ENCODE peak calls at places on chromosomes 4 and X, in seven cellular contexts. A is neural progenitor cell, K is GM23338, Z is spleen, S is lung, V is heart left ventricle, Q is SK-N-SH. X is an unnamed sample. For H3K27me3 and H3K4me1, the result is how much of the 10 kb centered on the place peaks cover.

GRCh38 chr4:89439533-89439932 is 131.9 kb upstream of the GPRIN3 start:
- DNase-seq in A (no peak), S (no peak), V (no peak), Z (no peak), Q (no peak), K (no peak), X (no peak)

GRCh38 chr4:153335665-153336064 is 8.8 kb upstream of the MND1 start:
- DNase-seq in Z (no peak), V (no peak), S (no peak), Q (no peak), A (no peak), K (no peak), X (peak)

GRCh38 chrX:35562395-35562794 is 235.7 kb upstream of the MAGEB16 start:
- DNase-seq in V (no peak), S (no peak), K (peak), A (peak), Z (no peak), Q (no peak), X (no peak)

GRCh38 chr4:16752150-16752549 is 146.3 kb downstream of the LDB2 start:
- DNase-seq in A (no peak), Z (no peak), V (no peak), Q (no peak), S (no peak), K (peak), X (no peak)

GRCh38 chrX:114924846-114925245 is 92.6 kb downstream of the IL13RA2 start:
- DNase-seq in K (peak), S (no peak), Q (no peak), Z (no peak), A (no peak), V (no peak), X (peak)

GRCh38 chr4:176792348-176793059 is at the start of gene VEGFC:
- DNase-seq in V (peak), K (peak), A (peak), S (peak), Z (peak), Q (peak), X (no peak)

GRCh38 chr4:15779336-15779735 is 1.2 kb downstream of the CD38 start:
- DNase-seq in K (peak), A (peak), Q (peak), Z (no peak), V (peak), S (peak), X (peak)

GRCh38 chrX:144849141-144849540 is 398.2 kb upstream of the SPANXN1 start:
- DNase-seq in K (no peak), V (no peak), A (no peak), S (no peak), Z (no peak), Q (no peak), X (no peak)

GRCh38 chrX:103585421-103586313 is at the start of gene TCEAL4:
- DNase-seq in S (peak), A (peak), V (peak), Z (peak), K (peak), Q (peak), X (no peak)

GRCh38 chrX:85419293-85419692 is 39.8 kb upstream of the POF1B start:
- DNase-seq in S (no peak), K (no peak), A (no peak), V (no peak), Z (no peak), Q (no peak), X (peak)

GRCh38 chr4:81504685-81505598 is 33.2 kb upstream of the RASGEF1B start:
- DNase-seq in Z (peak), S (peak), K (no peak), Q (no peak), V (peak), A (no peak), X (no peak)

GRCh38 chrX:153649915-153650782 is 3.1 kb downstream of the DUSP9 start:
- DNase-seq in S (no peak), A (no peak), K (no peak), Z (peak), Q (no peak), V (peak), X (no peak)

GRCh38 chrX:118928126-118928525 is 46.3 kb upstream of the LONRF3 start:
- DNase-seq in V (no peak), Q (no peak), A (no peak), K (no peak), Z (no peak), S (no peak), X (no peak)

GRCh38 chrX:49039598-49040375 is 3.4 kb downstream of the TFE3 start:
- DNase-seq in S (peak), A (peak), V (peak), K (peak), Z (peak), Q (peak), X (peak)
- TF ChIP-seq CTCF in S (no peak), A (no peak), V (no peak), K (peak), Z (no peak), Q (peak), X (peak)

GRCh38 chrX:152520653-152521052 is 69.5 kb upstream of the GABRA3 start:
- DNase-seq in S (no peak), Q (no peak), Z (no peak), V (no peak), K (peak), A (no peak), X (no peak)
- H3K27me3 ChIP-seq in S (under half), Q (under half), Z (under half), V (under half), K (under half), A (under half), X (under half)

GRCh38 chrX:33415454-33415853 is 204.1 kb upstream of the DMD start:
- DNase-seq in V (no peak), A (no peak), Q (no peak), S (peak), Z (no peak), K (no peak), X (no peak)

DNA sequence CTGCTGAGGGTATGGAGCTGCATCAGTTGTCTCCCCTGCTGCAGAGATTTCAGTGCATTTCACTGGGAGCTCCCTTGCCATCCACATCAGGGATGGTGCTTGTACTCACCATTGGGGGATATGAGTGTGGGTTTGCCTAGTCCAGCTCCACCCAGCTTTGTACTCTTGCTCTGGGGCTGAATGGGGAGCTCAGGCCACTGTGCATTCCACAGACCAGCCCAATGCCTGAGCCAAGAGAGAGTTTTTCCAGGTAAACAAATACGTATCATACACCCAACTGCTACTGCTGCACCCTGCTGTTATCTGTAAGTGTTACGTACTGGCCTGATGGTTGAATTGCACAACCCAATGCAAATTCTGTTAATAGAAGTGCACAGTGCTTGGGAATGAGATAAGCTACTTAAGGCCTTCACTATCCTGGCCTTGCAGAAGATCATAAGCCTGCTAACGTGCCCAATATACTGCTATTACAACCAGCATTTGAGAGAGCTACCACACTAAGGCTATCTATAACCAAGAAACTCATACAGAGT is 205.0 kb upstream of the DMD start:
- DNase-seq in V (no peak), Z (no peak), Q (no peak), S (peak), A (no peak), K (no peak), X (no peak)
- H3K4me1 ChIP-seq in V (under half), Z (under half), Q (under half), S (under half), A (under half), K (under half), X (under half)

DNA sequence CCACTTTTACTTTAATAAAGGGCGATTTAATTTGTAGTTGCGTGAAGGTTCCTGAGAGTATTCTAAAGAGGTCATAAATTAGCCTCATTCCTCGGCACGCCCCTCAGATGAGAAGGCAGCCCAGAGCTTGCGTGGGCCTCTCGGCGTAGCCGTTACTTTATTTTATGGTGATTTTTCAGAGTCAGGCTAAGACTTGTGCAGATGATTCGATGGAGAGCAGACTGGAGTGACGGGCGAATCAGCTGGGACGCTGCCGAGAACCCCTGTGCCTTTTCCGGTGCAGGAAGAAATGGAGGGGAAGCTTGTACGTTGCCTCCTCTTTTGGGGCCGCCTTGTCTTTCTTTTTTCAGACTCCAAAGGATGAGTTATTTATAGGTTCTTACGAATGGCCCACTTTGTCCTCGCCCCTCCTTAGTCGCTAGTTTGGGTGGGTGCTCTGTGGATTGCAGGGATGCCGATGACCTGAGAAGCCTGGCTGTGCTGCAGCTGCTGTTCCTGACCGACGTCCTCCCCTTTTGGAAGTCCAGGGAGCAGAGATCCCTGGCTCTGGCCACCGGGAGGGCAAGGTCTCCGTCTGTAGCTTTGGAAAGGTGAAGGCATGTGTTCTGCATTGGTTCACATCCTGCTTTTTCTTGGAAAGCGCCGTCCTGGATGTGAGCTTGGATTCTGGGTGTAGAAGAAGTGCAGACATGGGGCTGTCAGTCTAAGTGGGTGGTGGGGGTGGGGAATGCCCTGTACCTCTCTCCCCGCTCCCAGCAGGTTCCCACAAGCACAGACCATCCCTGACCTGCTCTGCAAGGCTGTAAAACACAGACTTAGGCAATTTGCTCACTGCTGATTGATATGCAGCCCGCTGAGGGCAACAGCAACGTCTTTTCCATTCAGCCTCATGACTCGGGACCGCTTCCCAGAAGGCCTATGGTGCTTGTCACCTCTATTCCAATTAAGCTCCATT is 9.3 kb downstream of the SORCS2 start:
- DNase-seq in S (no peak), K (no peak), V (peak), A (no peak), Z (no peak), Q (no peak), X (peak)
- TF ChIP-seq CTCF in S (no peak), K (no peak), V (no peak), A (no peak), Z (no peak), Q (no peak), X (no peak)

DNA sequence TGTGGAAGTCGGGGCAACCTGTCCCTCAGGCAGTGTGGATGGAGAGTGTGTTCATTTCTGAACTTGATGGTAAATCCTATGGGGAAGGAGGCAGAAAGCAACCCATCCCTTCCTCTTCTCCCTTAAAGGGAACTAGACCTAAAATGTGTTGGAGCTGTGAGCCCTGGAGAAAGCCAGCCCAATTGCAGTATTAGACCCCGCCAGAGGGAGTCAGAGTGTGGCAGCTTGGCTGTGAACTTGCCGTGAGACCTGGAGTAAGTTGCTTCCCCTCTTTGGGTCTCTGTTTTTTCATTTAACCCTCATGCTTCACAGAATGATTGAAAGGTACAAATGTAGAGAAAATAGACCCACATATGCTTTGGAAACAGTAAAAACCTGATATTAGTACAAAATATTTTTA is 108.7 kb upstream of the PAK3 start:
- DNase-seq in Q (no peak), A (no peak), K (peak), Z (no peak), S (no peak), V (no peak), X (no peak)
- H3K27me3 ChIP-seq in Q (under half), A (under half), K (under half), Z (under half), S (under half), V (under half), X (under half)

GRCh38 chr4:139844459-139845036 is 178.9 kb downstream of the MGST2 start:
- DNase-seq in A (no peak), V (no peak), K (no peak), Z (no peak), Q (no peak), S (no peak), X (no peak)
- H3K4me1 ChIP-seq in A (half or more), V (under half), K (under half), Z (under half), Q (under half), S (under half), X (under half)

DNA sequence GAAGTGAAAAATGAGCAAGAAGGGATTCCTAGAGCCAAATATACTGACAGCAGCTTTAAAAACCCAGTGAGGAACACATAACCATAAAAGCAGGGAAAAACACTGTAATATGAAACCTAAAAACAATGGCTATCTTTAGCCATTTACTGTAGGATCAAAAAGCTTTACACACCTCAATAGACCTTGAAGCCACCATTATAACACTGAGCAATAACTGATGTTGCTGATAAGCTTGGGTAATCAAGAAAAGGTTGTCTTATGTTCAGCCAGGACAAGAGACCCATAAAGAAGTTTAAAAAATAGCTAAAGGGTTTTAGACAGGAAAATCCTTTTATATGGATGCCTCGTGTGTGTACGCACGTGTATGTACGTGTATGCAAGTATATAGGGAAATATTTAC is 16.9 kb downstream of the GATB start:
- DNase-seq in K (no peak), Z (no peak), A (no peak), V (no peak), Q (no peak), S (no peak), X (no peak)
- TF ChIP-seq CTCF in K (no peak), Z (no peak), A (no peak), V (no peak), Q (no peak), S (no peak), X (no peak)

X was measured in foreskin keratinocyte.